ENCODE peak calls at places on chromosomes 13 and 19, in seven cellular contexts. V is B cell; O is amniotic stem cell; H is stimulated activated CD4-positive, alpha-beta T cell treated with anti-CD3 and anti-CD28 coated beads, Interleukin-1b, Interleukin-23, amount 100 ng/mL, for 48 hours; J is HS-5; I is CD4-positive, alpha-beta memory T cell; U is activated CD4-positive, alpha-beta T cell treated with anti-CD3 and anti-CD28 coated beads, Interleukin-2, amount 50 U/mL, for 4 hours. Y is an unnamed sample.

GRCh38 chr13:24043590-24044350 is 116.8 kb upstream of the SPATA13 start:
- DNase-seq in V (no peak), O (no peak), H (no peak), J (no peak), I (no peak), U (no peak), Y (no peak)

GRCh38 chr13:20363162-20363561 is 131.0 kb upstream of the GJB6 start:
- DNase-seq in V (no peak), O (no peak), H (no peak), J (no peak), I (no peak), U (no peak), Y (no peak)

GRCh38 chr19:38374332-38375097 is at the start of gene PSMD8:
- DNase-seq in V (peak), O (peak), H (peak), J (peak), I (peak), U (peak), Y (peak)

GRCh38 chr19:3665681-3666544 is 34.4 kb downstream of the PIP5K1C start:
- DNase-seq in V (peak), O (no peak), H (peak), J (no peak), I (peak), U (peak), Y (peak)

GRCh38 chr19:44872661-44873060 is 18.4 kb upstream of the TOMM40 start:
- DNase-seq in V (no peak), O (no peak), H (no peak), J (no peak), I (no peak), U (no peak), Y (no peak)

GRCh38 chr19:33796164-33797100 is at the start of gene KCTD15:
- DNase-seq in V (peak), O (no peak), H (peak), J (no peak), I (peak), U (no peak), Y (no peak)

GRCh38 chr19:54186934-54187381 is 2.4 kb downstream of the MBOAT7 start:
- DNase-seq in V (peak), O (no peak), H (no peak), J (no peak), I (no peak), U (no peak), Y (no peak)

GRCh38 chr19:56507446-56508281 is at the start of gene ZNF471:
- DNase-seq in V (peak), O (peak), H (peak), J (peak), I (peak), U (peak), Y (peak)

GRCh38 chr13:41645313-41645712 is 188.0 kb downstream of the RGCC start:
- DNase-seq in V (no peak), O (peak), H (no peak), J (peak), I (no peak), U (no peak), Y (no peak)

GRCh38 chr19:49361438-49362047 is 673 bp downstream of the TEAD2 start:
- DNase-seq in V (peak), O (peak), H (no peak), J (no peak), I (no peak), U (no peak), Y (peak)

GRCh38 chr13:50892162-50892944 is 17.2 kb upstream of the RNASEH2B start:
- DNase-seq in V (peak), O (no peak), H (peak), J (no peak), I (peak), U (peak), Y (no peak)

GRCh38 chr13:60009300-60010248 is 154.2 kb downstream of the DIAPH3 start:
- DNase-seq in V (no peak), O (no peak), H (no peak), J (no peak), I (no peak), U (no peak), Y (no peak)

GRCh38 chr13:49026851-49027250 is 51.1 kb downstream of the FNDC3A start:
- DNase-seq in V (no peak), O (no peak), H (no peak), J (no peak), I (no peak), U (no peak), Y (no peak)

GRCh38 chr19:13103585-13103923 is 896 bp upstream of the LYL1 start:
- DNase-seq in V (no peak), O (no peak), H (no peak), J (no peak), I (no peak), U (no peak), Y (no peak)

GRCh38 chr13:73715114-73715909 is 418.9 kb downstream of the KLF12 start:
- DNase-seq in V (peak), O (no peak), H (peak), J (no peak), I (peak), U (peak), Y (peak)

GRCh38 chr13:99778500-99778899 is 193.1 kb downstream of the ZIC5 start:
- DNase-seq in V (no peak), O (no peak), H (no peak), J (no peak), I (no peak), U (no peak), Y (no peak)

GRCh38 chr13:102293723-102294122 is 108.1 kb downstream of the FGF14 start:
- DNase-seq in V (no peak), O (no peak), H (no peak), J (no peak), I (no peak), U (no peak), Y (no peak)

GRCh38 chr13:37132211-37132610 is 26.7 kb upstream of the CSNK1A1L start:
- DNase-seq in V (no peak), O (no peak), H (no peak), J (no peak), I (no peak), U (no peak), Y (no peak)

GRCh38 chr19:13938361-13939027 is at the start of gene PODNL1:
- DNase-seq in V (no peak), O (peak), H (no peak), J (no peak), I (no peak), U (no peak), Y (no peak)

GRCh38 chr19:4343056-4343844 is at the start of gene MPND:
- DNase-seq in V (peak), O (peak), H (peak), J (peak), I (peak), U (peak), Y (peak)